ENCODE peak calls at places on chromosome 3, in four cellular contexts. G, E, K and Q are unnamed samples.
A peak's percentile ranks its signal among the peaks of the same experiment; 100 is the strongest.

GRCh38 chr3:59772416-59773408 is 722.9 kb upstream of the CFAP20DC start:
- DNase-seq in E (no peak), K (no peak), G (no peak), Q (no peak)

GRCh38 chr3:149393355-149394165 is 16.1 kb upstream of the TM4SF1 start:
- DNase-seq in K (peak; percentile 68), E (peak; percentile 84), G (peak; percentile 72), Q (peak; percentile 36)

GRCh38 chr3:56855856-56856538 is 54.2 kb upstream of the ARHGEF3 start:
- DNase-seq in G (no peak), E (peak; percentile 46), K (peak; percentile 46), Q (peak; percentile 57)

GRCh38 chr3:28726840-28727239 is 378.2 kb upstream of the AZI2 start:
- DNase-seq in K (peak; percentile 40), G (peak; percentile 44), E (peak; percentile 66), Q (peak; percentile 14)

GRCh38 chr3:152430223-152431002 is 161.7 kb downstream of the MBNL1 start:
- DNase-seq in K (no peak), E (no peak), G (no peak), Q (no peak)

GRCh38 chr3:128297401-128298138 is 144.3 kb downstream of the EEFSEC start:
- DNase-seq in E (peak; percentile 40), K (no peak), G (no peak), Q (no peak)

GRCh38 chr3:114093596-114093995 is 37.1 kb downstream of the QTRT2 start:
- DNase-seq in E (peak; percentile 83), K (peak; percentile 9), G (peak; percentile 4), Q (no peak)

GRCh38 chr3:134685881-134686802 is 35.3 kb upstream of the KY start:
- DNase-seq in E (peak; percentile 72), G (no peak), K (no peak), Q (no peak)

GRCh38 chr3:76129441-76129840 is 344.1 kb upstream of the ZNF717 start:
- DNase-seq in G (no peak), E (no peak), K (no peak), Q (no peak)

GRCh38 chr3:44995142-44995770 is 19.2 kb downstream of the EXOSC7 start:
- DNase-seq in G (no peak), E (peak; percentile 64), K (peak; percentile 80), Q (no peak)

GRCh38 chr3:41164776-41165175 is 34.5 kb upstream of the CTNNB1 start:
- DNase-seq in G (no peak), K (no peak), E (no peak), Q (no peak)
- H3K9me2 ChIP-seq in G (no peaks in the 10 kb centered on the region), K (no peaks in the 10 kb centered on the region), E (no peaks in the 10 kb centered on the region), Q (no peaks in the 10 kb centered on the region)

GRCh38 chr3:182046365-182046764 is 334.6 kb downstream of the SOX2 start:
- DNase-seq in G (no peak), K (no peak), E (no peak), Q (no peak)
- H3K4me3 ChIP-seq in G (no peak overlapping the region), K (no peak overlapping the region), E (no peak overlapping the region), Q (no peak overlapping the region)

GRCh38 chr3:191470080-191470479 is 9.1 kb downstream of the PYDC2 start:
- DNase-seq in G (no peak), E (no peak), K (no peak), Q (no peak)
- TF ChIP-seq EZH2phosphoT487 in G (no peak), E (no peak), K (no peak), Q (no peak)

GRCh38 chr3:16788440-16789057 is 96.2 kb upstream of the PLCL2 start:
- DNase-seq in E (no peak), G (no peak), K (no peak), Q (no peak)
- H3K9me2 ChIP-seq in E (no peaks in the 10 kb centered on the region), G (no peaks in the 10 kb centered on the region), K (no peaks in the 10 kb centered on the region), Q (no peaks in the 10 kb centered on the region)

GRCh38 chr3:71060536-71060935 is 523.0 kb downstream of the FOXP1 start:
- DNase-seq in E (peak; percentile 38), G (no peak), K (no peak), Q (no peak)
- H3K4me3 ChIP-seq in E (peak overlapping the region; percentile 71), G (no peak overlapping the region), K (no peak overlapping the region), Q (no peak overlapping the region)

DNA sequence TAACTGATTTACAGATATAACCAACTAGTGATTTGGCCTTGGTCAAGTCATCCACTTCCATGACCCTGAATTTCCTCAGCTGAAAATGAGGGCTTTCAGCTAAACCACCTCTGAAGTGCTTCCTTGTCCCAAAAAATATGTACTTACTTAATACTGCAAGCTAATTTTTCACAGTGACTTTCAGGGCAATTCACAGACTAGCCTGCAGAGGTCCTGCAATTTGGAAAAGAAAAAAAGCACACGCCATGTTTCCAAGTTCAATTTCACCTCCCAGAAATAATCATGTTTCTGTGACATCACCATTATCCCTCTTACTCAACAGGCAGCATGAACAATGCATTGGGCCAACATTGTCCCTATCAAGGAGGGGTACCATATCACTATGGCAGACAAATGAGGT is 218.2 kb downstream of the SHOX2 start:
- DNase-seq in K (no peak), G (no peak), E (peak; percentile 14), Q (no peak)
- TF ChIP-seq EZH2phosphoT487 in K (no peak), G (no peak), E (no peak), Q (no peak)

GRCh38 chr3:41162981-41163380 is 36.3 kb upstream of the CTNNB1 start:
- DNase-seq in E (no peak), G (no peak), K (no peak), Q (no peak)
- H3K9me2 ChIP-seq in E (no peaks in the 10 kb centered on the region), G (no peaks in the 10 kb centered on the region), K (no peaks in the 10 kb centered on the region), Q (no peaks in the 10 kb centered on the region)

DNA sequence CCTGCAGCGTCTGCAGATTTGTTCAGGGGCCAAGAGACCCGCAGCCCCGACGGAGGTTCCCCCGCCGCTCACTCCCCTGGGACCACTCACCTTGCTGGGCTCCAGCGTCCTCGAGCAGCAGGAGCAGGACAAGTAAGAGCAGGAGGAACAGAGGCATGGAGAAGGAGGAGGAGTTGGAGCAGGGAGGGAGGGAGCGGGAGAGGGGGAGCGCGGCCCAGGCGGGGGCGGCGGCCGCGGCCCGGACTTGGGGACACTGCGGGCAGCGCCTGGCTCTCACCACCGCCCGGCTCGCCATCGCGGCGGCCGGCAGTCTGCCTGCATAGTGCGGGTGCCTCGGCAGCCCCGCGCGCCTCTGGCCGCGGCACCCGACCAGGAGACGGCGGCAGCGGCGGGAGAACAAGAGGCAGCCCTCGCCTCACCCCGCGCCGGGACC is 447 bp downstream of the DCBLD2 start:
- DNase-seq in K (peak; percentile 77), G (no peak), E (peak; percentile 58), Q (peak; percentile 48)
- H3K4me3 ChIP-seq in K (peak overlapping the region; percentile 78), G (peak overlapping the region; percentile 82), E (peak overlapping the region; percentile 90), Q (peak overlapping the region; percentile 90)